ENCODE peak calls at places on chromosomes 6 and 20, in seven cellular contexts. One of them, this sample, is unnamed.
A peak's percentile ranks its signal among the peaks of the same experiment; 100 is the strongest.

GRCh38 chr6:109073344-109074235 is 21.1 kb downstream of the SESN1 start:
- DNase-seq in H1: no peak
- DNase-seq in A549: peak; percentile 15
- DNase-seq in transverse colon: no peak
- DNase-seq in esophagus muscularis mucosa: no peak
- DNase-seq in sigmoid colon: no peak
- DNase-seq in tibial nerve: no peak
- DNase-seq in this sample: no peak

GRCh38 chr6:11354019-11354418 is 121.6 kb upstream of the NEDD9 start:
- DNase-seq in H1: no peak
- DNase-seq in tibial nerve: no peak
- DNase-seq in sigmoid colon: no peak
- DNase-seq in A549: no peak
- DNase-seq in esophagus muscularis mucosa: no peak
- DNase-seq in transverse colon: no peak
- DNase-seq in this sample: peak; percentile 60

GRCh38 chr6:40848038-40848437 is 191.0 kb downstream of the UNC5CL start:
- DNase-seq in transverse colon: peak; percentile 16
- DNase-seq in sigmoid colon: no peak
- DNase-seq in esophagus muscularis mucosa: no peak
- DNase-seq in H1: no peak
- DNase-seq in A549: no peak
- DNase-seq in tibial nerve: no peak
- DNase-seq in this sample: no peak

GRCh38 chr6:11974089-11974488 is 38.0 kb upstream of the HIVEP1 start:
- DNase-seq in sigmoid colon: no peak
- DNase-seq in esophagus muscularis mucosa: no peak
- DNase-seq in tibial nerve: no peak
- DNase-seq in A549: no peak
- DNase-seq in transverse colon: no peak
- DNase-seq in H1: no peak
- DNase-seq in this sample: no peak

GRCh38 chr20:50916934-50917333 is 14.3 kb downstream of the ADNP start:
- DNase-seq in A549: no peak
- DNase-seq in tibial nerve: no peak
- DNase-seq in sigmoid colon: no peak
- DNase-seq in H1: no peak
- DNase-seq in transverse colon: no peak
- DNase-seq in esophagus muscularis mucosa: no peak
- DNase-seq in this sample: no peak

GRCh38 chr20:1816384-1817381 is 78.5 kb upstream of the SIRPA start:
- DNase-seq in H1: no peak
- DNase-seq in sigmoid colon: no peak
- DNase-seq in A549: no peak
- DNase-seq in esophagus muscularis mucosa: peak; percentile 90
- DNase-seq in tibial nerve: no peak
- DNase-seq in transverse colon: no peak
- DNase-seq in this sample: no peak

GRCh38 chr6:139751179-139751578 is 376.7 kb upstream of the CITED2 start:
- DNase-seq in sigmoid colon: no peak
- DNase-seq in transverse colon: no peak
- DNase-seq in H1: no peak
- DNase-seq in esophagus muscularis mucosa: no peak
- DNase-seq in tibial nerve: no peak
- DNase-seq in A549: no peak
- DNase-seq in this sample: no peak

GRCh38 chr6:143260857-143261256 is 189.6 kb downstream of the ADAT2 start:
- DNase-seq in sigmoid colon: no peak
- DNase-seq in esophagus muscularis mucosa: no peak
- DNase-seq in H1: no peak
- DNase-seq in A549: no peak
- DNase-seq in tibial nerve: no peak
- DNase-seq in transverse colon: no peak
- DNase-seq in this sample: no peak

GRCh38 chr6:104957301-104958177 is 632 bp downstream of the LIN28B start:
- DNase-seq in H1: peak; percentile 72
- DNase-seq in tibial nerve: no peak
- DNase-seq in transverse colon: no peak
- DNase-seq in A549: peak; percentile 19
- DNase-seq in esophagus muscularis mucosa: no peak
- DNase-seq in sigmoid colon: no peak
- DNase-seq in this sample: no peak

GRCh38 chr6:113009682-113010081 is 662.6 kb downstream of the RFPL4B start:
- DNase-seq in sigmoid colon: no peak
- DNase-seq in tibial nerve: no peak
- DNase-seq in transverse colon: no peak
- DNase-seq in A549: no peak
- DNase-seq in H1: no peak
- DNase-seq in esophagus muscularis mucosa: no peak
- DNase-seq in this sample: no peak

GRCh38 chr20:5364136-5364821 is 47.5 kb upstream of the PROKR2 start:
- DNase-seq in esophagus muscularis mucosa: no peak
- DNase-seq in A549: no peak
- DNase-seq in tibial nerve: no peak
- DNase-seq in transverse colon: no peak
- DNase-seq in sigmoid colon: no peak
- DNase-seq in H1: no peak
- DNase-seq in this sample: no peak

GRCh38 chr6:42572523-42572922 is 8.7 kb downstream of the UBR2 start:
- DNase-seq in esophagus muscularis mucosa: no peak
- DNase-seq in A549: no peak
- DNase-seq in sigmoid colon: no peak
- DNase-seq in transverse colon: no peak
- DNase-seq in H1: no peak
- DNase-seq in tibial nerve: no peak
- DNase-seq in this sample: no peak

GRCh38 chr6:113329942-113330897 is 526.9 kb upstream of the MARCKS start:
- DNase-seq in transverse colon: no peak
- DNase-seq in esophagus muscularis mucosa: no peak
- DNase-seq in tibial nerve: no peak
- DNase-seq in H1: no peak
- DNase-seq in A549: no peak
- DNase-seq in sigmoid colon: no peak
- DNase-seq in this sample: no peak

GRCh38 chr20:57008217-57008616 is 258.2 kb downstream of the BMP7 start:
- DNase-seq in H1: no peak
- DNase-seq in tibial nerve: no peak
- DNase-seq in sigmoid colon: no peak
- DNase-seq in A549: no peak
- DNase-seq in transverse colon: no peak
- DNase-seq in esophagus muscularis mucosa: no peak
- DNase-seq in this sample: no peak

GRCh38 chr6:45563092-45563491 is 185.4 kb upstream of the SUPT3H start:
- DNase-seq in tibial nerve: no peak
- DNase-seq in sigmoid colon: no peak
- DNase-seq in H1: no peak
- DNase-seq in A549: no peak
- DNase-seq in esophagus muscularis mucosa: peak; percentile 47
- DNase-seq in transverse colon: no peak
- DNase-seq in this sample: no peak

GRCh38 chr20:51026317-51026716 is 3.4 kb upstream of the KCNG1 start:
- DNase-seq in sigmoid colon: no peak
- DNase-seq in A549: no peak
- DNase-seq in tibial nerve: no peak
- DNase-seq in H1: no peak
- DNase-seq in esophagus muscularis mucosa: no peak
- DNase-seq in transverse colon: no peak
- DNase-seq in this sample: no peak

GRCh38 chr6:30647039-30647801 is at the start of gene C6orf136:
- DNase-seq in esophagus muscularis mucosa: peak; percentile 96
- DNase-seq in transverse colon: peak; percentile 81
- DNase-seq in H1: peak; percentile 90
- DNase-seq in sigmoid colon: peak; percentile 97
- DNase-seq in A549: peak; percentile 85
- DNase-seq in tibial nerve: peak; percentile 19
- DNase-seq in this sample: peak; percentile 72

GRCh38 chr20:3698511-3699436 is 13.6 kb downstream of the SIGLEC1 start:
- DNase-seq in transverse colon: no peak
- DNase-seq in sigmoid colon: no peak
- DNase-seq in tibial nerve: no peak
- DNase-seq in esophagus muscularis mucosa: no peak
- DNase-seq in H1: no peak
- DNase-seq in A549: no peak
- DNase-seq in this sample: no peak

GRCh38 chr20:14919473-14920157 is 582.2 kb upstream of the FLRT3 start:
- DNase-seq in H1: peak; percentile 67
- DNase-seq in sigmoid colon: no peak
- DNase-seq in A549: no peak
- DNase-seq in esophagus muscularis mucosa: no peak
- DNase-seq in tibial nerve: no peak
- DNase-seq in transverse colon: peak; percentile 19
- DNase-seq in this sample: no peak

GRCh38 chr6:84575264-84575663 is 189.1 kb downstream of the TBX18 start:
- DNase-seq in transverse colon: no peak
- DNase-seq in sigmoid colon: no peak
- DNase-seq in A549: no peak
- DNase-seq in tibial nerve: no peak
- DNase-seq in esophagus muscularis mucosa: no peak
- DNase-seq in H1: no peak
- DNase-seq in this sample: no peak

GRCh38 chr6:135820340-135820739 is 31.2 kb upstream of the PDE7B start:
- DNase-seq in A549: no peak
- DNase-seq in H1: no peak
- DNase-seq in transverse colon: no peak
- DNase-seq in sigmoid colon: no peak
- DNase-seq in esophagus muscularis mucosa: no peak
- DNase-seq in tibial nerve: no peak
- DNase-seq in this sample: no peak

GRCh38 chr6:9192405-9192909 is 757.1 kb upstream of the SLC35B3 start:
- DNase-seq in sigmoid colon: no peak
- DNase-seq in H1: no peak
- DNase-seq in A549: peak; percentile 2
- DNase-seq in esophagus muscularis mucosa: no peak
- DNase-seq in tibial nerve: no peak
- DNase-seq in transverse colon: no peak
- DNase-seq in this sample: no peak

GRCh38 chr6:149405823-149406765 is 6.0 kb downstream of the SUMO4 start:
- DNase-seq in A549: no peak
- DNase-seq in transverse colon: no peak
- DNase-seq in sigmoid colon: no peak
- DNase-seq in esophagus muscularis mucosa: no peak
- DNase-seq in tibial nerve: no peak
- DNase-seq in H1: no peak
- DNase-seq in this sample: no peak

GRCh38 chr6:98433325-98433724 is 401.0 kb upstream of the POU3F2 start:
- DNase-seq in tibial nerve: no peak
- DNase-seq in H1: no peak
- DNase-seq in sigmoid colon: no peak
- DNase-seq in A549: no peak
- DNase-seq in esophagus muscularis mucosa: no peak
- DNase-seq in transverse colon: no peak
- DNase-seq in this sample: no peak

GRCh38 chr6:20188630-20189075 is 23.6 kb downstream of the MBOAT1 start:
- DNase-seq in transverse colon: no peak
- DNase-seq in A549: no peak
- DNase-seq in sigmoid colon: no peak
- DNase-seq in tibial nerve: no peak
- DNase-seq in esophagus muscularis mucosa: no peak
- DNase-seq in H1: no peak
- DNase-seq in this sample: no peak

GRCh38 chr20:50344232-50345071 is 153.8 kb downstream of the CEBPB start:
- DNase-seq in A549: no peak
- DNase-seq in sigmoid colon: peak; percentile 58
- DNase-seq in tibial nerve: no peak
- DNase-seq in esophagus muscularis mucosa: no peak
- DNase-seq in transverse colon: no peak
- DNase-seq in H1: no peak
- DNase-seq in this sample: no peak

GRCh38 chr20:62548483-62548882 is 72.7 kb upstream of the GATA5 start:
- DNase-seq in H1: no peak
- DNase-seq in A549: no peak
- DNase-seq in transverse colon: no peak
- DNase-seq in sigmoid colon: no peak
- DNase-seq in tibial nerve: no peak
- DNase-seq in esophagus muscularis mucosa: no peak
- DNase-seq in this sample: no peak

DNA sequence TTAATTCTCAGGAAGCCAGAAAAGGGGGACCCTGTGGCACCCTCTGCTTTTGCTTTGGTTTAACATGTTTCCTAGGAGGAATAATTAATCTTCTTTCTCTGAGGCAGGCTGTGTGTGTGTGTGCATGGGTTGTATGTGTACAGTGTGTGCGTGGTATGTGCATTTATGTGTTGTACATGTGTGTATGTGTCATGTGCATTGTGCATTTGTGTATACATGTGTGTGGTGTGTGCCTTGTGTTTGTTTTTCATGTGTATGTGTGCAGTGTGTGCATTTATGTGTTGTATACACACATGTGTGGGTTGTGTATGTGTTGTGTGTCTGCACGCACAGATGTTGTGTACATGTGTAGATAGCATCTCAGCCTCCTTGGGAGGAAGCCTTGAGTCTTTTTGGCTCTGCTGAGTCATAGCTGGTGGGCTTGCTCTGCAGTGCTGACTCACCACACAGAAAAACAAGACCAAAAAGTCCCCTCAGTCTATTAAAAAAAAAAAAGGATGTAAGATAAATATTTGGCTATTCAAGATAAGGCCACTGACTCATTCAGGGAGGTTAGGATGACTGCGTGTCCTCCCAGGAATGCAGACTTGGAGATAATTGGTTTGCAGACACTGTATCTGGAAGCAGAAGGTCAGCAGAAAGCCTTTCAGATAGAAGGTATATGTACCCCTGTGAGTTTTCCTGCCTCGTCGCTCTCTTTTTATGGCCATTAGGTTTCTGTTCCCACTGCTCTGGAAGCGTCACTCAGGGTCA is 58.6 kb downstream of the SYNJ2 start:
- DNase-seq in tibial nerve: no peak
- DNase-seq in esophagus muscularis mucosa: no peak
- DNase-seq in H1: no peak
- DNase-seq in A549: peak; percentile 88
- DNase-seq in transverse colon: no peak
- DNase-seq in sigmoid colon: peak; percentile 71
- DNase-seq in this sample: no peak
- TF ChIP-seq EP300 in tibial nerve: peak; percentile 29
- TF ChIP-seq EP300 in esophagus muscularis mucosa: no peak
- TF ChIP-seq EP300 in H1: no peak
- TF ChIP-seq EP300 in A549: peak; percentile 90
- TF ChIP-seq EP300 in transverse colon: no peak
- TF ChIP-seq EP300 in sigmoid colon: no peak
- TF ChIP-seq EP300 in this sample: no peak

GRCh38 chr6:166556871-166557322 is 29.6 kb downstream of the RAMACL start:
- DNase-seq in A549: peak; percentile 23
- DNase-seq in H1: no peak
- DNase-seq in sigmoid colon: peak; percentile 97
- DNase-seq in transverse colon: peak; percentile 75
- DNase-seq in tibial nerve: peak; percentile 64
- DNase-seq in esophagus muscularis mucosa: peak; percentile 95
- DNase-seq in this sample: peak; percentile 59
- TF ChIP-seq POLR2A in A549: no peak
- TF ChIP-seq POLR2A in H1: no peak
- TF ChIP-seq POLR2A in sigmoid colon: no peak
- TF ChIP-seq POLR2A in transverse colon: no peak
- TF ChIP-seq POLR2A in tibial nerve: peak; percentile 49
- TF ChIP-seq POLR2A in esophagus muscularis mucosa: peak; percentile 57
- TF ChIP-seq POLR2A in this sample: no peak

GRCh38 chr20:21017381-21018085 is 88.6 kb downstream of the LINC00237 start:
- DNase-seq in esophagus muscularis mucosa: no peak
- DNase-seq in A549: no peak
- DNase-seq in transverse colon: no peak
- DNase-seq in sigmoid colon: no peak
- DNase-seq in H1: no peak
- DNase-seq in tibial nerve: no peak
- DNase-seq in this sample: no peak
- TF ChIP-seq EP300 in esophagus muscularis mucosa: no peak
- TF ChIP-seq EP300 in A549: no peak
- TF ChIP-seq EP300 in transverse colon: no peak
- TF ChIP-seq EP300 in sigmoid colon: no peak
- TF ChIP-seq EP300 in H1: no peak
- TF ChIP-seq EP300 in tibial nerve: no peak
- TF ChIP-seq EP300 in this sample: no peak

GRCh38 chr6:8113260-8113659 is 10.9 kb upstream of the EEF1E1 start:
- DNase-seq in tibial nerve: no peak
- DNase-seq in transverse colon: no peak
- DNase-seq in H1: no peak
- DNase-seq in sigmoid colon: no peak
- DNase-seq in esophagus muscularis mucosa: no peak
- DNase-seq in A549: no peak
- DNase-seq in this sample: no peak
- TF ChIP-seq POLR2A in tibial nerve: no peak
- TF ChIP-seq POLR2A in transverse colon: no peak
- TF ChIP-seq POLR2A in H1: no peak
- TF ChIP-seq POLR2A in sigmoid colon: no peak
- TF ChIP-seq POLR2A in esophagus muscularis mucosa: no peak
- TF ChIP-seq POLR2A in A549: no peak
- TF ChIP-seq POLR2A in this sample: no peak